ENCODE peak calls at places on chromosomes 1 and 21, in eight cellular contexts. R, J, P, M, V, Z, G and N are unnamed samples.

GRCh38 chr1:109927908-109928307 is 17.3 kb downstream of the CSF1 start:
- DNase-seq in R (peak), J (peak), P (no peak), M (peak), V (peak), Z (peak), G (peak), N (no peak)

GRCh38 chr1:204288061-204288588 is 71.6 kb downstream of the PLEKHA6 start:
- DNase-seq in R (peak), J (peak), P (peak), M (no peak), V (peak), Z (peak), G (peak), N (peak)

GRCh38 chr1:229022595-229023350 is 248.1 kb upstream of the RAB4A start:
- DNase-seq in R (no peak), J (no peak), P (no peak), M (peak), V (peak), Z (no peak), G (no peak), N (no peak)

GRCh38 chr1:231107600-231108326 is 54.1 kb upstream of the TRIM67 start:
- DNase-seq in R (no peak), J (no peak), P (no peak), M (no peak), V (no peak), Z (no peak), G (no peak), N (no peak)

GRCh38 chr1:212485895-212486590 is 53.3 kb downstream of the NENF start:
- DNase-seq in R (peak), J (peak), P (peak), M (no peak), V (no peak), Z (no peak), G (peak), N (peak)

GRCh38 chr1:28428012-28428411 is 58.5 kb downstream of the PHACTR4 start:
- DNase-seq in R (no peak), J (no peak), P (no peak), M (no peak), V (no peak), Z (no peak), G (no peak), N (no peak)

GRCh38 chr1:67227196-67227595 is 60.9 kb downstream of the IL23R start:
- DNase-seq in R (no peak), J (no peak), P (no peak), M (no peak), V (no peak), Z (no peak), G (no peak), N (no peak)

GRCh38 chr1:234768569-234769283 is 158.7 kb upstream of the IRF2BP2 start:
- DNase-seq in R (no peak), J (no peak), P (no peak), M (no peak), V (no peak), Z (no peak), G (no peak), N (no peak)

GRCh38 chr1:44707959-44708831 is 22.8 kb downstream of the RNU5D-1 start:
- DNase-seq in R (peak), J (no peak), P (peak), M (no peak), V (no peak), Z (no peak), G (no peak), N (peak)

GRCh38 chr1:203660069-203660468 is 33.4 kb downstream of the ATP2B4 start:
- DNase-seq in R (no peak), J (no peak), P (no peak), M (no peak), V (no peak), Z (no peak), G (no peak), N (no peak)

GRCh38 chr1:185157599-185158469 is 867 bp downstream of the SWT1 start:
- DNase-seq in R (peak), J (no peak), P (no peak), M (no peak), V (no peak), Z (no peak), G (no peak), N (no peak)

GRCh38 chr1:33086384-33086850 is 5.5 kb downstream of the AZIN2 start:
- DNase-seq in R (peak), J (peak), P (peak), M (peak), V (peak), Z (peak), G (peak), N (peak)

GRCh38 chr1:189657131-189657530 is 820.5 kb downstream of the BRINP3 start:
- DNase-seq in R (no peak), J (no peak), P (no peak), M (no peak), V (no peak), Z (no peak), G (no peak), N (no peak)

GRCh38 chr1:240998024-240998423 is 359.0 kb downstream of the RGS7 start:
- DNase-seq in R (no peak), J (no peak), P (no peak), M (no peak), V (no peak), Z (no peak), G (no peak), N (no peak)

DNA sequence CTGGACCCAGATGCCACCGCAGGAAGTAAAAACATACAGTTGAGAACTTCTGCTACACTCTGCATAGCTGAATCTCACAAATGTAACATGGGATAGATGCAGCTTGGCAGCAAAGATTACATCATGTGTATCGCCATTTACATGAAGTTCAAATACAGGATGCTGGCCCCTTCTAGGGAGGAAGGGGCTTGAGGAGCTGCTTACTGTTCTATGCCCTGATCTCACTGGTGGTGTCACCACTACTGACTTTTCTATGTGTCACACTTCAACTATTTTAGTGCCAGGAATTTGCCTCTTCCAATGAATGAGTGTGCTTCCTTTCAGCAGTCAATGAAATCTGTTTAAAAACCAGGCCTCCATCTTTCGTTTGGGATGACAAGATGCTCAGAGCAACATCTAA is 31.1 kb downstream of the MRAP start:
- DNase-seq in R (no peak), J (peak), P (no peak), M (no peak), V (no peak), Z (no peak), G (no peak), N (no peak)
- TF ChIP-seq EP300 in R (no peak), J (no peak), P (no peak), M (no peak), V (no peak), Z (no peak), G (no peak), N (no peak)

GRCh38 chr1:68456207-68456606 is 6.5 kb upstream of the RPE65 start:
- DNase-seq in R (no peak), J (no peak), P (no peak), M (no peak), V (no peak), Z (no peak), G (no peak), N (no peak)

GRCh38 chr1:68453060-68453665 is 3.4 kb upstream of the RPE65 start:
- DNase-seq in R (no peak), J (no peak), P (no peak), M (no peak), V (no peak), Z (no peak), G (no peak), N (no peak)

GRCh38 chr1:68459091-68459490 is 9.3 kb upstream of the RPE65 start:
- DNase-seq in R (no peak), J (no peak), P (no peak), M (no peak), V (no peak), Z (no peak), G (no peak), N (no peak)

GRCh38 chr1:68449901-68450300 is at the start of gene RPE65:
- DNase-seq in R (no peak), J (no peak), P (no peak), M (no peak), V (no peak), Z (no peak), G (no peak), N (no peak)

DNA sequence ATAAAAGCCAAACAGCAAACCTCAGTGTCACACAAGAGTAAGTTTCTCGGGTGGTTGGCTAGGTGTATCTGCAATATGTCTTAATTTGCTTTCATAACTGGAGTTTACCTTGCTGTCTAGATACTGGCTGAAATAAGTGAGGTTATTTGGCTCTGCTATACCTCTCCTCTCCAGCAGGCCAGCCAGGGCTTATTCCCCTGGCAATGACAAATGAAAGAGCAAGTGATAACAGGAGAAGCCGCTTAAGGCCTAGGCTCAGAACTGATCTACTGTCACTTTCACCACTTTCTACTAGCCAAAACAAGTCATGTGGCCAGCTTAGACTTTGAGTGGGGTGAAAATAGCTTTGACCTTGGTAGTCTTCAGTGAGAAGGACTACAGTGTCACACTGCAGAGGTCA is 4.8 kb upstream of the RPE65 start:
- DNase-seq in R (no peak), J (no peak), P (no peak), M (no peak), V (no peak), Z (no peak), G (no peak), N (no peak)
- TF ChIP-seq EP300 in R (no peak), J (no peak), P (no peak), M (no peak), V (no peak), Z (no peak), G (no peak), N (no peak)

DNA sequence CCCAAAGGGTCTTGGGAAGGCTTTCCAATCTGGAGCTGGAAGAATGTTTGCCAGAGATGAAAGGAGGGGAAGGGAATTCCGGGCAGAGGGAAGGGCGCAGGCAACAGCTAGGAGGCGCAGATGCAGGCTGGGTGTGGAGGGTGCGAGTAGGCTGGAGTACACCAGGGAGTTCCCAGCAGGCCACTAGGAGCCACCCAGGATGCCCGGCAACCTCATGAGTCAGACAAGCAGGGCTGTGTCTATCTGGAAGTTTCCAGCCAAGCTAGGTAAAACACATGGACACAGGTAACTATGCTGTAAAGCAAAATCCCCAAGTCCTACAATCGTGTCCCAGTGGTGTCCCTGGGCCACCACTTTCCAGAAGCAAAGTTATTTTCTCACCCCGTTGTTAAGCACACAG is 998 bp upstream of the NBL1 start:
- DNase-seq in R (no peak), J (peak), P (peak), M (no peak), V (no peak), Z (no peak), G (peak), N (peak)
- TF ChIP-seq EP300 in R (no peak), J (no peak), P (no peak), M (no peak), V (no peak), Z (no peak), G (no peak), N (no peak)

GRCh38 chr21:45548711-45549491 is 6.7 kb upstream of the SLC19A1 start:
- DNase-seq in R (no peak), J (no peak), P (no peak), M (no peak), V (no peak), Z (peak), G (no peak), N (no peak)
- TF ChIP-seq EP300 in R (no peak), J (no peak), P (no peak), M (no peak), V (no peak), Z (no peak), G (no peak), N (no peak)

GRCh38 chr1:22816803-22817202 is 106.2 kb downstream of the EPHB2 start:
- DNase-seq in R (no peak), J (no peak), P (no peak), M (no peak), V (no peak), Z (no peak), G (no peak), N (no peak)

GRCh38 chr1:22815421-22816062 is 104.9 kb downstream of the EPHB2 start:
- DNase-seq in R (peak), J (no peak), P (no peak), M (no peak), V (no peak), Z (peak), G (no peak), N (no peak)

GRCh38 chr1:22818061-22818770 is 107.6 kb downstream of the EPHB2 start:
- DNase-seq in R (no peak), J (no peak), P (no peak), M (no peak), V (no peak), Z (no peak), G (no peak), N (no peak)

GRCh38 chr1:22816063-22816775 is 105.6 kb downstream of the EPHB2 start:
- DNase-seq in R (no peak), J (no peak), P (no peak), M (no peak), V (no peak), Z (no peak), G (no peak), N (no peak)

GRCh38 chr1:22817462-22817861 is 106.8 kb downstream of the EPHB2 start:
- DNase-seq in R (no peak), J (no peak), P (no peak), M (no peak), V (no peak), Z (no peak), G (no peak), N (no peak)
- TF ChIP-seq EP300 in R (no peak), J (no peak), P (no peak), M (no peak), V (no peak), Z (no peak), G (no peak), N (no peak)

GRCh38 chr1:59453297-59453970 is 156.5 kb downstream of the FGGY start:
- DNase-seq in R (no peak), J (no peak), P (no peak), M (no peak), V (no peak), Z (no peak), G (no peak), N (no peak)
- TF ChIP-seq EP300 in R (no peak), J (no peak), P (no peak), M (no peak), V (no peak), Z (no peak), G (no peak), N (no peak)

GRCh38 chr1:111538343-111539035 is 35.1 kb upstream of the ADORA3 start:
- DNase-seq in R (no peak), J (no peak), P (no peak), M (no peak), V (no peak), Z (no peak), G (no peak), N (no peak)
- TF ChIP-seq EP300 in R (no peak), J (no peak), P (no peak), M (no peak), V (no peak), Z (no peak), G (no peak), N (no peak)

DNA sequence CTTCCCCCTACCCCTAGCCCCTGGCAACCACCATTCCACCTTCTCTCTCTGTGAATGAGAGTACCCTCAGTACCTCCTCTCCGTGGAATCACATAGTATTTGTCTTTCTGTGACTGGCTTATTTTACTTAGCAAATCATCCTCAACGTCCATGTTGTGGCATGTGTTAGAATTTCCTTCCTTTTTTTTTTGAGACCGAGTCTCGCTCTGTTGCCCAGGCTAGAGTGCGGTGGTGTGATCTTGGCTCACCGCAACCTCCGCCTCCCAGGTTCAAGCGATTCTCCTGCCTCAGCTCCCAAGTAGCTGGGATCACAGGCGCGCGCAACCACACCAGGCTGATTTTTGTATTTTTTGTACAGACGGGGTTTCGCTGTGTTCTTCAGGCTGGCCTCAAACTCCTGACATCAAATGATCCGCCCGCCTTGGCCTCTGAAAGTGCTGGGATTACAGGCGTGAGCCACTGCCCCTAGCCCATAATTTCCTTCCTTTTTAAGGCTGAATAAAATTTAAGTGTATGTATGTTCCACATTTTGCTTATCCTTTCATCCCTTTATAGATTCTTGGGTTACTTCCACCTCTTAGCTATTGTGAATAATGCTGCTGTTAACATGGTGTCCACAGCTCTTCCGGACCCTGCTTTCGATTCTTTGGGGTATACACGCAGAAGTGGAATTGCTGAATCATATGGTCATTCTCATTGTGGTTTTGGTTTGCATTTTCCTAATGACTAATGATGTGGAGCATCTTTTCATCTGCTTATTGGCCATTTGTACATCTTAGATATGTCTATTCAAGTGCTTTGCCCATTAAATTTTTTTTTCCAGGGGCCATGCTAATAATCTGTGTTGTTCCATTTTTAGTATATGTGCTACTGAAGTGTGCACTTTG is 32.3 kb downstream of the ERRFI1 start:
- DNase-seq in R (no peak), J (no peak), P (no peak), M (no peak), V (no peak), Z (no peak), G (no peak), N (no peak)
- TF ChIP-seq EP300 in R (no peak), J (no peak), P (peak), M (no peak), V (no peak), Z (no peak), G (no peak), N (no peak)

GRCh38 chr21:34733866-34734265 is 65.1 kb downstream of the CLIC6 start:
- DNase-seq in R (no peak), J (no peak), P (no peak), M (no peak), V (no peak), Z (no peak), G (no peak), N (no peak)

GRCh38 chr21:34737115-34737514 is 68.3 kb downstream of the CLIC6 start:
- DNase-seq in R (no peak), J (no peak), P (no peak), M (no peak), V (no peak), Z (no peak), G (no peak), N (no peak)

GRCh38 chr21:34732388-34732821 is 63.6 kb downstream of the CLIC6 start:
- DNase-seq in R (no peak), J (no peak), P (no peak), M (no peak), V (no peak), Z (no peak), G (no peak), N (no peak)

GRCh38 chr21:34736116-34736870 is 67.5 kb downstream of the CLIC6 start:
- DNase-seq in R (no peak), J (no peak), P (no peak), M (no peak), V (no peak), Z (no peak), G (no peak), N (no peak)

DNA sequence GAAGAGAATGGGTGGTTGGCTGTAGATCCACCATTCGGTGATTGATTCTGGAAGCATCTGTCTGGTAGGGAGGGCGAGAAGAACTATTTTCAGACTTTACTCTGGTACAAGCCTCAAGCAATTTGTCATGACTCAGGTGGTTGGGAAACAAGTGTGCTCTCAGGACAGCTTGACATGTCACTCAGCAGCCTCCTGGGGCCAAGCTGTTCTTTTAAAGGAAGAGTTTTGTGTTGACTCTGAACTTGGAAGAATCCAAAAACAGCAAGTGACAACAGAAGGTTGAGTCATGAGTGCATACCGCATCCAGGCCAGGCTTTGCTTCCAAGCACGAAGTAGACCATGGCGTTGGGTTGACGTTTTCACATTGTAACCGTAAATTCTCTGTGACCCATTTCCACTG is 65.9 kb downstream of the CLIC6 start:
- DNase-seq in R (no peak), J (no peak), P (no peak), M (no peak), V (no peak), Z (no peak), G (no peak), N (no peak)
- TF ChIP-seq EP300 in R (no peak), J (no peak), P (no peak), M (no peak), V (peak), Z (no peak), G (no peak), N (no peak)

GRCh38 chr1:167057297-167057688 is 32.9 kb downstream of the GPA33 start:
- DNase-seq in R (no peak), J (no peak), P (peak), M (peak), V (no peak), Z (no peak), G (peak), N (peak)
- TF ChIP-seq EP300 in R (no peak), J (no peak), P (no peak), M (no peak), V (no peak), Z (no peak), G (no peak), N (no peak)